ENCODE peak calls at places on chromosomes 11 and 22, in nine cellular contexts. M is AG10803, Q is heart right ventricle, Y is left ventricle myocardium inferior, K is cardiac muscle cell, V is GM12865, N is AG04450, O is MM.1S, P is SK-N-SH. X is an unnamed sample.

GRCh38 chr11:76652989-76653673 is 17.4 kb downstream of the LRRC32 start:
- DNase-seq in M (no peak), Q (no peak), Y (no peak), K (no peak), V (no peak), N (no peak), O (no peak), P (no peak), X (no peak)

GRCh38 chr11:114977596-114977995 is 299.3 kb downstream of the NXPE2 start:
- DNase-seq in M (no peak), Q (no peak), Y (no peak), K (no peak), V (no peak), N (no peak), O (no peak), P (no peak), X (no peak)

GRCh38 chr22:17912942-17913704 is 111.2 kb downstream of the MICAL3 start:
- DNase-seq in M (no peak), Q (no peak), Y (no peak), K (no peak), V (no peak), N (no peak), O (no peak), P (no peak), X (no peak)

GRCh38 chr11:62645660-62645933 is 816 bp downstream of the GANAB start:
- DNase-seq in M (no peak), Q (no peak), Y (no peak), K (no peak), V (no peak), N (no peak), O (no peak), P (peak), X (no peak)

GRCh38 chr22:28426346-28427132 is 253.1 kb downstream of the TTC28 start:
- DNase-seq in M (peak), Q (no peak), Y (no peak), K (peak), V (no peak), N (no peak), O (no peak), P (no peak), X (no peak)

GRCh38 chr11:2689551-2690260 is 10.1 kb downstream of the KCNQ1OT1 start:
- DNase-seq in M (no peak), Q (no peak), Y (no peak), K (no peak), V (no peak), N (no peak), O (peak), P (no peak), X (no peak)

GRCh38 chr22:38733329-38734202 is 22.2 kb downstream of the SUN2 start:
- DNase-seq in M (peak), Q (peak), Y (peak), K (peak), V (peak), N (peak), O (peak), P (peak), X (peak)

GRCh38 chr11:123197711-123198110 is 2.7 kb upstream of the CLMP start:
- DNase-seq in M (peak), Q (no peak), Y (no peak), K (peak), V (no peak), N (peak), O (no peak), P (no peak), X (peak)

GRCh38 chr11:105929381-105929955 is 92.6 kb downstream of the MSANTD4 start:
- DNase-seq in M (no peak), Q (no peak), Y (no peak), K (no peak), V (no peak), N (no peak), O (peak), P (no peak), X (no peak)

GRCh38 chr11:117443269-117444186 is 115.9 kb downstream of the CEP164 start:
- DNase-seq in M (peak), Q (peak), Y (peak), K (peak), V (peak), N (no peak), O (no peak), P (peak), X (peak)

GRCh38 chr22:40276877-40277823 is 69.2 kb upstream of the ADSL start:
- DNase-seq in M (peak), Q (peak), Y (no peak), K (peak), V (no peak), N (no peak), O (no peak), P (no peak), X (peak)

GRCh38 chr22:50143096-50143495 is 27.4 kb upstream of the PANX2 start:
- DNase-seq in M (no peak), Q (no peak), Y (no peak), K (no peak), V (no peak), N (no peak), O (no peak), P (no peak), X (no peak)

GRCh38 chr11:46273511-46274205 is 3.8 kb upstream of the CREB3L1 start:
- DNase-seq in M (peak), Q (no peak), Y (no peak), K (peak), V (no peak), N (no peak), O (no peak), P (no peak), X (no peak)

GRCh38 chr11:34349882-34350281 is 7.9 kb downstream of the ABTB2 start:
- DNase-seq in M (peak), Q (no peak), Y (no peak), K (no peak), V (no peak), N (no peak), O (no peak), P (no peak), X (peak)

GRCh38 chr22:42676059-42676607 is 26.9 kb upstream of the CYB5R3 start:
- DNase-seq in M (peak), Q (peak), Y (no peak), K (peak), V (no peak), N (no peak), O (no peak), P (no peak), X (peak)

GRCh38 chr11:117809236-117810055 is 12.4 kb upstream of the DSCAML1 start:
- DNase-seq in M (peak), Q (peak), Y (peak), K (peak), V (peak), N (no peak), O (no peak), P (peak), X (peak)

GRCh38 chr11:714436-714835 is 8.4 kb downstream of the EPS8L2 start:
- DNase-seq in M (no peak), Q (no peak), Y (no peak), K (no peak), V (no peak), N (no peak), O (no peak), P (no peak), X (no peak)

GRCh38 chr11:61477734-61478148 is 30.8 kb upstream of the LRRC10B start:
- DNase-seq in M (no peak), Q (peak), Y (peak), K (no peak), V (peak), N (no peak), O (peak), P (peak), X (peak)

GRCh38 chr11:35615911-35616900 is 2.1 kb upstream of the FJX1 start:
- DNase-seq in M (peak), Q (peak), Y (no peak), K (peak), V (peak), N (no peak), O (peak), P (peak), X (peak)

GRCh38 chr22:49184736-49185135 is 642.9 kb downstream of the BRD1 start:
- DNase-seq in M (no peak), Q (no peak), Y (no peak), K (no peak), V (no peak), N (no peak), O (no peak), P (no peak), X (no peak)

GRCh38 chr22:40818747-40819662 is at the start of gene SLC25A17:
- DNase-seq in M (peak), Q (peak), Y (peak), K (peak), V (peak), N (peak), O (peak), P (peak), X (peak)

DNA sequence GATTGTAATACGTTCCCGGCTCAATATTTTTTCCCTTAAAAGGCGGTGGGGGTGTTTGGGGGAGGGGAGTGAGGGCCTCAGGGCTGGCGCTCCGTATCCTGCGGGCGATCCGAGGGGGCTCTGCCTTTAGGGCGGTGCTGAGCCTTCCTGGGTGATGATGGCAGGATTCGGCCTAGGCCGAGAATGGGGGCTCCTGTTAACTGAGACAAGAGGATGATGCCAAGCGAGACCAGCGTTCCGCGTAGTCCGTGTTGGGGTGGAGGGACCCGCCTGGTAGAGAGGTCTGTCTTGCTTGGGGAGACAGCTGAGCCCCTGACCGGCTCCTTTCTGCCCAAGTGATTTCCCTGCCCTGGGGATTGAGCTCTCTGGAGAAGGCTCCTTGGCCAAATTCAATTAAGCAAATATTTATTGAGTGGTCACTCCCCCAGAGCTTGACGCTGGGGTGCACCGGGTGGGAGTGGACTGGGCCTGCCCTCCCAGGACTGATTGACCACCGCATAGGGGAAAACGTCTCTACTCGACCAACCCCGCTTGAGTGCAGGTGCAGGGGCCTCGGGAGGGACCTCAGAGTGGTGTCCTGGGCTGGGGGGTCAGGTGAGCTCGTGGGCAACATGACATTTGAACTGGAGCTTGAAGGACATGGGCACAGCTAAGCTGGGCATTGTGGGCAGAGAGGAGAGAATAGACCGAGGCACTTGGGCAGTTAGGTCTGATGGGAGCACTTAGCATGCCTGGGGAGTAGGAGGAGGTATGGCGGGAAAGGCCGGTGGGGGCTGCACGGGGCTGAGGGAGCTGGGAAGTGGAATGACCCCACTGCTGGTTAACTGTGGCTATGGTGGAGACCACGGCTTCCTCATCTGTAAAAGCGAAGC is 1.1 kb downstream of the GNAZ start:
- DNase-seq in M (no peak), Q (no peak), Y (peak), K (no peak), V (no peak), N (no peak), O (no peak), P (peak), X (no peak)
- H3K4me3 ChIP-seq in M (peak), Q (peak), Y (peak), K (peak), V (no peak), N (no peak), O (peak), P (peak), X (no peak)

DNA sequence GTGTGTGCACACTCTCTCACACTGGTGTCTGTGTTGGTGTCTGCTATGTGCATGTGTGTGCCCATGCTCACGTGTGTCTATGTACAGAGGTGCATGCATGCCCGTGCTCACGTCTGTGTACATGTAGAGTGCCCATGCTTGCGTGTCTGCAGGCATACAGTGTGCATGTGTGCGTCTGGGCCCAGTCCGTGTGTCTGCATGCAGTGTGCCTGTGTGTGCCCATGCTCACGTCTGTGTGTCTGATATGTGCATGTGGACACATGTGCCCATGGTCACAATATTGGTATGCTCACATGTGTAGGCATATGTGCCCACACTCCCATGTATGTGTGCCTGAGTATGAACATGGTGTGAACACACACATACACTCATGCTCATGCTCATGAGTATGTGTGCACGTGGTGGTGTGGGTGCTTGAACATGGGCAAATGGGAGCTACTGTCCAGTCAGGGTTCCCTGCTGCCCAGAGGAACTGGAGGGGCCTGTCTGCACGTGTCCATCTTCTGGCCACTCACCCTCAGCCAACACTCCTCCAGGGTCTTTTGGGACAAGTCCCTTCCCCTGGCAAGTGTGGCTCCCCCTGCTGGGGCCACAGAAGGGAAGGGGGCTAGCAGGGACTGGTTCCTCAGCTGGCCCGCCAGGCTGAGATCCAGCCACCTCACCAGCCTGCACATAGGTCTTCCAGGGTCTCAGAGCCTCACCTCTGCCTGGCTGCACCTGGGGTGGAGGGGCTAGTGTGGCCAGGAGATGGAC is 7.3 kb upstream of the TBX1 start:
- DNase-seq in M (no peak), Q (no peak), Y (no peak), K (no peak), V (no peak), N (no peak), O (no peak), P (no peak), X (no peak)
- TF ChIP-seq CTCF in M (peak), Q (no peak), Y (no peak), K (peak), V (no peak), N (no peak), O (no peak), P (no peak), X (no peak)

GRCh38 chr22:37591823-37592404 is 12.0 kb upstream of the LGALS2 start:
- DNase-seq in M (no peak), Q (no peak), Y (no peak), K (no peak), V (no peak), N (no peak), O (no peak), P (no peak), X (no peak)
- H3K4me3 ChIP-seq in M (peak), Q (no peak), Y (peak), K (no peak), V (peak), N (no peak), O (peak), P (peak), X (no peak)

GRCh38 chr11:125140251-125140650 is 24.3 kb upstream of the PKNOX2 start:
- DNase-seq in M (no peak), Q (no peak), Y (no peak), K (no peak), V (no peak), N (no peak), O (no peak), P (peak), X (no peak)

GRCh38 chr11:125138966-125139365 is 25.6 kb upstream of the PKNOX2 start:
- DNase-seq in M (no peak), Q (no peak), Y (no peak), K (no peak), V (no peak), N (no peak), O (no peak), P (no peak), X (no peak)

GRCh38 chr11:125146232-125146631 is 18.3 kb upstream of the PKNOX2 start:
- DNase-seq in M (no peak), Q (no peak), Y (no peak), K (no peak), V (no peak), N (no peak), O (no peak), P (no peak), X (no peak)

GRCh38 chr11:125141686-125142535 is 22.6 kb upstream of the PKNOX2 start:
- DNase-seq in M (peak), Q (peak), Y (peak), K (peak), V (peak), N (no peak), O (peak), P (peak), X (peak)

DNA sequence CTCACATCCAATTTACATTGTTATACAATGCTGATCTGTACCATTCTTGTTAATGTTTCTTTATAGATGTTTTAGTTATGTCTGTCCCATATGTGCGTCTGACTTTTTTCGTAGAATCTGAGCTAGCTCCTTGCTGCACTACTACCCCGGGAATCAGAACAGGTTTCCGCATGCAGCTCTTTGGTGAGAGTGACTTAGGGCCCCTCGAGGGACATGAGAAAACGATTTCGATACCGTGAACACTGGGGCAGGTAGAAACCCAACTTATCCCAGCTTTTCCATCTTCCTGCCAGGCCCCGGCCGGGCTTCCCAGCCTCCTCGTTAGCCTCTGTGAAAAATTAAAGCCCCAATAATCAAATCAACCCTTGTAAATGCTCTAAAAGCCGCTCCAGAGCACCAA is 23.4 kb upstream of the PKNOX2 start:
- DNase-seq in M (no peak), Q (no peak), Y (no peak), K (no peak), V (no peak), N (no peak), O (no peak), P (no peak), X (no peak)
- TF ChIP-seq CTCF in M (no peak), Q (no peak), Y (no peak), K (no peak), V (no peak), N (no peak), O (no peak), P (no peak), X (no peak)

GRCh38 chr22:44704159-44705021 is 2.4 kb downstream of the PRR5 start:
- DNase-seq in M (no peak), Q (no peak), Y (no peak), K (no peak), V (no peak), N (no peak), O (no peak), P (no peak), X (no peak)

GRCh38 chr22:44702479-44703219 is 645 bp downstream of the PRR5 start:
- DNase-seq in M (peak), Q (no peak), Y (no peak), K (peak), V (no peak), N (no peak), O (no peak), P (peak), X (no peak)

GRCh38 chr22:44701824-44702478 is at the start of gene PRR5:
- DNase-seq in M (peak), Q (peak), Y (peak), K (peak), V (peak), N (peak), O (no peak), P (peak), X (peak)

GRCh38 chr22:44705022-44705297 is 3.0 kb downstream of the PRR5 start:
- DNase-seq in M (no peak), Q (no peak), Y (no peak), K (no peak), V (no peak), N (no peak), O (no peak), P (no peak), X (no peak)

DNA sequence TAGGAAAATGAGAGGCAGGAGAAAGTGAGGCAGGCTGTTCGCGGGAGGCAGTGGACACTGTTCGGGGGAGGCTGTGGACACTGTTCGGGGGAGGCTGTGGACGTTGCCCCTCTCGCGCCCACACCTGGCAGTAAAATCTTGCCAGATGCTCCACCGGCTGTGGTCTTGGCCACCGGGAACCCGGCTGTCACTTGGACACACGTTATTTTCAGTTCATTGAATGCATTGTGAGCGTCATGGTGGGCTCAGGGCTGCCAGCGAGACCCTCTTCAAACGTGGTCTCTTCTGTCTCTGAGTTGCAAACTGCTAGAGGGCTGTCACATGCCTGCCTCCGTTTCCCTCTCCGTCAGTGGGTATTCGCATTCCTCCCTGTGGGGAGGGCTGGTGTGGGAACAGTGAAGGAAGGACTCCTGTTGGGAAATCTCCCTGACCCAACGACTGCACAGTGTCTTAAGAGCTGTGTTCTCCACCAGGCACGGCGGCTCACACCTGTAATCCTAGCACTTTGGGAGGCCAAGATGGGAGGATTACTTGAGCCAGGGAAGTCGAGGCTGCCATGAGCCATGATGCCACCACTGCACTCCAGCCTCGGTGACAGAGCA is 1.4 kb downstream of the PRR5 start:
- DNase-seq in M (no peak), Q (no peak), Y (no peak), K (no peak), V (no peak), N (no peak), O (no peak), P (no peak), X (no peak)
- H3K4me3 ChIP-seq in M (peak), Q (peak), Y (peak), K (peak), V (no peak), N (peak), O (no peak), P (peak), X (peak)

GRCh38 chr11:94185387-94186084 is 56.9 kb downstream of the PANX1 start:
- DNase-seq in M (peak), Q (no peak), Y (no peak), K (peak), V (no peak), N (peak), O (no peak), P (no peak), X (peak)
- TF ChIP-seq CTCF in M (no peak), Q (no peak), Y (no peak), K (no peak), V (no peak), N (no peak), O (no peak), P (no peak), X (no peak)

DNA sequence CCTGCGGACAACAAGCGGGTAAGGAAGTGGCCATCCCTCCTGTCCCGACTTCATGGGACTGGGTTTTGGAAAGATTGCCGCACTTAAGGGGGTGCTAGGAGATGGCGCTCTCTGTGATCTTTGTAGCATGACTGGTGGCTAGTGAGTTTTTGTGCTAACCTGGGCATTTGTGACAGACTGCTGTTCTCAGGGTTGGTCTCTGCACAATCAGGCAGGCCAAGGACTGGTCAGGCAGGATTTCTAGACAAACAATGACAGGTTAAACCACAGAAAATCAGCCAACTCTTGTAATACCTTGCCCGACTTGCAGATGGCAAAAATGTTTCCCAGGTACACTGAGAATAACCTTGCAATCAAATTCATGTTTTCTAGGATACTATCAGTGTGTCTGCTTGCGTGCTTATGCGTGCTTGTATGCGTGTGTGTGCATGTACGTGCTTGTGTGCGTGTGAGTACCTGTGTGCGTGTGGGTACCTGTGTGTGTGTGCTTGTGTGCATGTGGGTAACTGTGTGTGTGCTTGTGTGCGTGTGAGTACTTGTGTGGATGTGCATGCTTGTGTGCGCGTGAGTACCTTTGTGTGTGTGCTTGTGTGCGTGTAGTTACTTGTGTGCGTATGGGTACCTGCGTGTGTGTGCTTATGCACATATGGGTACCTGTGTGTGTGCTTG is 25.6 kb upstream of the SORL1-AS1 start:
- DNase-seq in M (no peak), Q (no peak), Y (no peak), K (no peak), V (no peak), N (no peak), O (no peak), P (no peak), X (no peak)
- H3K4me3 ChIP-seq in M (no peak), Q (no peak), Y (no peak), K (no peak), V (no peak), N (no peak), O (no peak), P (no peak), X (no peak)

GRCh38 chr22:36563001-36563400 is 34.0 kb upstream of the EIF3D start:
- DNase-seq in M (no peak), Q (no peak), Y (no peak), K (no peak), V (no peak), N (no peak), O (no peak), P (no peak), X (no peak)
- TF ChIP-seq CTCF in M (no peak), Q (no peak), Y (no peak), K (no peak), V (no peak), N (no peak), O (no peak), P (peak), X (no peak)